ENCODE peak calls at places on chromosomes 5 and 9, in five cellular contexts. One of them, this sample, is unnamed.

GRCh38 chr5:33475706-33476105 is 34.9 kb downstream of the TARS1 start:
- DNase-seq in CD8-positive, alpha-beta T cell: no peak
- DNase-seq in OCI-LY7: no peak
- DNase-seq in tibial nerve: no peak
- DNase-seq in iPS DF 6.9: no peak
- DNase-seq in this sample: no peak

GRCh38 chr5:179668404-179668803 is 12.4 kb downstream of the CBY3 start:
- DNase-seq in CD8-positive, alpha-beta T cell: peak; percentile 51
- DNase-seq in tibial nerve: no peak
- DNase-seq in iPS DF 6.9: peak; percentile 71
- DNase-seq in OCI-LY7: peak; percentile 59
- DNase-seq in this sample: no peak

GRCh38 chr5:9437741-9438240 is 108.1 kb downstream of the SEMA5A start:
- DNase-seq in iPS DF 6.9: no peak
- DNase-seq in CD8-positive, alpha-beta T cell: no peak
- DNase-seq in tibial nerve: no peak
- DNase-seq in OCI-LY7: no peak
- DNase-seq in this sample: no peak

GRCh38 chr5:107864793-107865192 is 194.1 kb upstream of the EFNA5 start:
- DNase-seq in OCI-LY7: no peak
- DNase-seq in CD8-positive, alpha-beta T cell: no peak
- DNase-seq in iPS DF 6.9: no peak
- DNase-seq in tibial nerve: no peak
- DNase-seq in this sample: no peak

GRCh38 chr5:113128931-113129330 is 152.3 kb downstream of the DCP2 start:
- DNase-seq in iPS DF 6.9: no peak
- DNase-seq in OCI-LY7: no peak
- DNase-seq in tibial nerve: no peak
- DNase-seq in CD8-positive, alpha-beta T cell: no peak
- DNase-seq in this sample: no peak

GRCh38 chr5:57442080-57442839 is 40.4 kb downstream of the ACTBL2 start:
- DNase-seq in tibial nerve: no peak
- DNase-seq in CD8-positive, alpha-beta T cell: no peak
- DNase-seq in OCI-LY7: no peak
- DNase-seq in iPS DF 6.9: no peak
- DNase-seq in this sample: no peak

GRCh38 chr5:150179221-150179620 is 10.6 kb upstream of the SLC6A7 start:
- DNase-seq in iPS DF 6.9: no peak
- DNase-seq in CD8-positive, alpha-beta T cell: no peak
- DNase-seq in OCI-LY7: no peak
- DNase-seq in tibial nerve: no peak
- DNase-seq in this sample: no peak

GRCh38 chr5:61286446-61287132 is 45.5 kb upstream of the ZSWIM6 start:
- DNase-seq in CD8-positive, alpha-beta T cell: no peak
- DNase-seq in tibial nerve: no peak
- DNase-seq in OCI-LY7: no peak
- DNase-seq in iPS DF 6.9: no peak
- DNase-seq in this sample: no peak

GRCh38 chr5:170333161-170333909 is 35.8 kb upstream of the LCP2 start:
- DNase-seq in tibial nerve: no peak
- DNase-seq in OCI-LY7: no peak
- DNase-seq in iPS DF 6.9: no peak
- DNase-seq in CD8-positive, alpha-beta T cell: peak; percentile 73
- DNase-seq in this sample: peak; percentile 72

GRCh38 chr5:35538198-35538931 is 79.3 kb upstream of the SPEF2 start:
- DNase-seq in iPS DF 6.9: no peak
- DNase-seq in OCI-LY7: no peak
- DNase-seq in tibial nerve: no peak
- DNase-seq in CD8-positive, alpha-beta T cell: no peak
- DNase-seq in this sample: no peak

GRCh38 chr5:109743770-109744212 is 54.1 kb downstream of the MAN2A1 start:
- DNase-seq in tibial nerve: no peak
- DNase-seq in CD8-positive, alpha-beta T cell: no peak
- DNase-seq in iPS DF 6.9: no peak
- DNase-seq in OCI-LY7: no peak
- DNase-seq in this sample: no peak

GRCh38 chr9:87622936-87623335 is 103.0 kb upstream of the CTSL start:
- DNase-seq in CD8-positive, alpha-beta T cell: no peak
- DNase-seq in OCI-LY7: no peak
- DNase-seq in iPS DF 6.9: no peak
- DNase-seq in tibial nerve: no peak
- DNase-seq in this sample: no peak

GRCh38 chr5:86442036-86442435 is 175.7 kb upstream of the COX7C start:
- DNase-seq in tibial nerve: no peak
- DNase-seq in OCI-LY7: no peak
- DNase-seq in iPS DF 6.9: no peak
- DNase-seq in CD8-positive, alpha-beta T cell: no peak
- DNase-seq in this sample: no peak

GRCh38 chr5:154520861-154521453 is 42.9 kb upstream of the HAND1 start:
- DNase-seq in CD8-positive, alpha-beta T cell: no peak
- DNase-seq in tibial nerve: no peak
- DNase-seq in OCI-LY7: peak; percentile 21
- DNase-seq in iPS DF 6.9: peak; percentile 85
- DNase-seq in this sample: no peak

GRCh38 chr5:175002128-175002527 is 277.7 kb downstream of the MSX2 start:
- DNase-seq in OCI-LY7: no peak
- DNase-seq in iPS DF 6.9: no peak
- DNase-seq in tibial nerve: no peak
- DNase-seq in CD8-positive, alpha-beta T cell: no peak
- DNase-seq in this sample: no peak

GRCh38 chr9:126459546-126459945 is 132.9 kb downstream of the MVB12B start:
- DNase-seq in CD8-positive, alpha-beta T cell: no peak
- DNase-seq in tibial nerve: no peak
- DNase-seq in OCI-LY7: no peak
- DNase-seq in iPS DF 6.9: no peak
- DNase-seq in this sample: no peak

GRCh38 chr5:56183507-56183906 is 49.6 kb downstream of the ANKRD55 start:
- DNase-seq in iPS DF 6.9: no peak
- DNase-seq in tibial nerve: no peak
- DNase-seq in OCI-LY7: no peak
- DNase-seq in CD8-positive, alpha-beta T cell: no peak
- DNase-seq in this sample: no peak

GRCh38 chr5:113122053-113122452 is 145.5 kb downstream of the DCP2 start:
- DNase-seq in CD8-positive, alpha-beta T cell: no peak
- DNase-seq in iPS DF 6.9: no peak
- DNase-seq in tibial nerve: peak; percentile 30
- DNase-seq in OCI-LY7: no peak
- DNase-seq in this sample: no peak

GRCh38 chr5:321233-321725 is at the start of gene AHRR:
- DNase-seq in OCI-LY7: no peak
- DNase-seq in iPS DF 6.9: no peak
- DNase-seq in tibial nerve: no peak
- DNase-seq in CD8-positive, alpha-beta T cell: no peak
- DNase-seq in this sample: no peak

GRCh38 chr5:134541736-134542376 is 16.4 kb downstream of the JADE2 start:
- DNase-seq in tibial nerve: no peak
- DNase-seq in iPS DF 6.9: no peak
- DNase-seq in OCI-LY7: no peak
- DNase-seq in CD8-positive, alpha-beta T cell: no peak
- DNase-seq in this sample: peak; percentile 50

GRCh38 chr5:873328-873727 is 19.3 kb downstream of the BRD9 start:
- DNase-seq in iPS DF 6.9: no peak
- DNase-seq in CD8-positive, alpha-beta T cell: no peak
- DNase-seq in OCI-LY7: peak; percentile 50
- DNase-seq in tibial nerve: no peak
- DNase-seq in this sample: no peak

GRCh38 chr5:22621084-22621483 is 232.1 kb downstream of the CDH12 start:
- DNase-seq in iPS DF 6.9: peak; percentile 52
- DNase-seq in CD8-positive, alpha-beta T cell: no peak
- DNase-seq in OCI-LY7: no peak
- DNase-seq in tibial nerve: no peak
- DNase-seq in this sample: no peak

GRCh38 chr9:135068776-135069415 is 18.6 kb upstream of the OLFM1 start:
- DNase-seq in tibial nerve: peak; percentile 3
- DNase-seq in OCI-LY7: no peak
- DNase-seq in iPS DF 6.9: no peak
- DNase-seq in CD8-positive, alpha-beta T cell: no peak
- DNase-seq in this sample: peak; percentile 20

GRCh38 chr5:172830876-172831662 is 3.0 kb upstream of the ERGIC1 start:
- DNase-seq in iPS DF 6.9: no peak
- DNase-seq in tibial nerve: no peak
- DNase-seq in CD8-positive, alpha-beta T cell: no peak
- DNase-seq in OCI-LY7: no peak
- DNase-seq in this sample: no peak

GRCh38 chr5:160852049-160852448 is at the start of gene ATP10B:
- DNase-seq in tibial nerve: no peak
- DNase-seq in iPS DF 6.9: no peak
- DNase-seq in OCI-LY7: no peak
- DNase-seq in CD8-positive, alpha-beta T cell: no peak
- DNase-seq in this sample: no peak

GRCh38 chr9:127538849-127539258 is 73.2 kb upstream of the STXBP1 start:
- DNase-seq in CD8-positive, alpha-beta T cell: no peak
- DNase-seq in tibial nerve: no peak
- DNase-seq in OCI-LY7: no peak
- DNase-seq in iPS DF 6.9: no peak
- DNase-seq in this sample: no peak

GRCh38 chr5:61933787-61934626 is 372.0 kb upstream of the KIF2A start:
- DNase-seq in OCI-LY7: peak; percentile 11
- DNase-seq in iPS DF 6.9: peak; percentile 13
- DNase-seq in CD8-positive, alpha-beta T cell: no peak
- DNase-seq in tibial nerve: no peak
- DNase-seq in this sample: no peak

GRCh38 chr5:132059043-132059695 is 1.3 kb upstream of the IL3 start:
- DNase-seq in CD8-positive, alpha-beta T cell: peak; percentile 49
- DNase-seq in iPS DF 6.9: no peak
- DNase-seq in tibial nerve: no peak
- DNase-seq in OCI-LY7: no peak
- DNase-seq in this sample: peak; percentile 20

GRCh38 chr9:113955076-113955752 is 79.1 kb downstream of the ZNF618 start:
- DNase-seq in iPS DF 6.9: no peak
- DNase-seq in OCI-LY7: no peak
- DNase-seq in tibial nerve: no peak
- DNase-seq in CD8-positive, alpha-beta T cell: no peak
- DNase-seq in this sample: no peak

GRCh38 chr5:95644351-95645042 is 2.1 kb upstream of the RFESD start:
- DNase-seq in OCI-LY7: peak; percentile 74
- DNase-seq in CD8-positive, alpha-beta T cell: peak; percentile 56
- DNase-seq in tibial nerve: no peak
- DNase-seq in iPS DF 6.9: no peak
- DNase-seq in this sample: no peak

GRCh38 chr9:128455849-128456612 is at the start of gene ODF2:
- DNase-seq in tibial nerve: peak; percentile 95
- DNase-seq in CD8-positive, alpha-beta T cell: peak; percentile 99
- DNase-seq in iPS DF 6.9: peak; percentile 91
- DNase-seq in OCI-LY7: peak; percentile 98
- DNase-seq in this sample: peak; percentile 98

GRCh38 chr5:138694146-138694545 is 59.1 kb upstream of the CTNNA1 start:
- DNase-seq in tibial nerve: no peak
- DNase-seq in CD8-positive, alpha-beta T cell: no peak
- DNase-seq in OCI-LY7: no peak
- DNase-seq in iPS DF 6.9: no peak
- DNase-seq in this sample: no peak

GRCh38 chr5:148910686-148911361 is 84.4 kb downstream of the ADRB2 start:
- DNase-seq in CD8-positive, alpha-beta T cell: no peak
- DNase-seq in iPS DF 6.9: no peak
- DNase-seq in tibial nerve: peak; percentile 17
- DNase-seq in OCI-LY7: no peak
- DNase-seq in this sample: peak; percentile 83
- H3K4me1 ChIP-seq in CD8-positive, alpha-beta T cell: no peaks in the 10 kb centered on the region
- H3K4me1 ChIP-seq in iPS DF 6.9: peaks cover 2% of the 10 kb centered on the region
- H3K4me1 ChIP-seq in tibial nerve: no peaks in the 10 kb centered on the region
- H3K4me1 ChIP-seq in OCI-LY7: peaks cover 6% of the 10 kb centered on the region
- H3K4me1 ChIP-seq in this sample: peaks cover 12% of the 10 kb centered on the region

DNA sequence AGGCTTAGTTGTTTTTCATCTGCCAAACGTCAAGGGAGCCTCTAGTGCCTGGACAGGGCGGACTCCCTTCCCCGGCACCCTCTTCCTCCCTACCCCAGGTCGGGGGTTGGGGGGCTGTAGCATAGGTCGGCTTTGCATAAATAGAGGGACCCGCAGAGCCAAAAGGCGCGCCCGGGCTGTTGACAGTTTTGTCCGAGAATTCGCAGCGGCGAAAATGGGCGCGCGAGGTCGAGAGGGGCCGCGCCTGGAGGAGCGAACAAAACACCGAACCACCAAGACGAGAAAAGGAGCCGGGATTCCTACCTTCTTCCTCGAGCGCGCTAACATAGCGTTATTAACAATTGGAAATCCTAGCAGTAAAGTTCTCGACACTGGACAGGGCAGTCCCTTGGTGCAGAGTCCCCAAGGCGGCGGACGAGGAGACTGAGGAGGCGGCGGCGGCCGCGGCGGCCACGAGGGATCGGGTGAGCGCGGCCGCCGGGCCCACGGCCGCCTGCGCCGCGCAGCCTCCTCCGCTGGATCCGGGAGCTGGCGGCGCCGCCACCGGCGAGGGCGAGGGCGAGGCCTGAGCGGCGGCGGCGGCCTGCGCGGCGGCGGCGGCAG is 1.8 kb downstream of the FOXD1 start:
- DNase-seq in OCI-LY7: no peak
- DNase-seq in iPS DF 6.9: no peak
- DNase-seq in CD8-positive, alpha-beta T cell: no peak
- DNase-seq in tibial nerve: no peak
- DNase-seq in this sample: no peak
- H3K27ac ChIP-seq in OCI-LY7: no peak overlapping the region
- H3K27ac ChIP-seq in iPS DF 6.9: no peak overlapping the region
- H3K27ac ChIP-seq in CD8-positive, alpha-beta T cell: no peak overlapping the region
- H3K27ac ChIP-seq in tibial nerve: peak overlapping the region; percentile 50
- H3K27ac ChIP-seq in this sample: no peak overlapping the region

DNA sequence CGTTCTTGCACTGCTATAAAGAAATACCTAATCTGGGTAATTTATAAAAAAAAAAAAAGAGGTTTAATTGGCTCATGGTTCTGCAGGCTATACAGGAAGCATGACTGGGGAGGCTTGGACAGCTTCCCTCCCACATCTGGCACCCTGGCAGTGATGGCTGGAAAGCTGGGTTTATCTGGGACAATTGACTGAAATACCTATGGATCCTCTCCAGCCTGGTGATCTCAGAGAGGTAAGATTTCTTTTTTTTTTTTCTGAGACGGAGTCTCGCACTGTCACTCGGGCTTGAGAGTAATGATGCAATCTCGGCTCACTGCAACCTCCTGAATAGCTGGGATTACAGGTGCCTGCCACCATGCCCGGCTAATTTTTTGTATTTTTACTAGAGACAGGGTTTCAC is 22.7 kb upstream of the UGCG start:
- DNase-seq in OCI-LY7: no peak
- DNase-seq in CD8-positive, alpha-beta T cell: no peak
- DNase-seq in tibial nerve: no peak
- DNase-seq in iPS DF 6.9: no peak
- DNase-seq in this sample: no peak
- H3K4me1 ChIP-seq in OCI-LY7: no peaks in the 10 kb centered on the region
- H3K4me1 ChIP-seq in CD8-positive, alpha-beta T cell: no peaks in the 10 kb centered on the region
- H3K4me1 ChIP-seq in tibial nerve: no peaks in the 10 kb centered on the region
- H3K4me1 ChIP-seq in iPS DF 6.9: no peaks in the 10 kb centered on the region
- H3K4me1 ChIP-seq in this sample: no peaks in the 10 kb centered on the region

GRCh38 chr9:129548571-129549135 is 72.2 kb downstream of the C9orf50 start:
- DNase-seq in OCI-LY7: no peak
- DNase-seq in iPS DF 6.9: no peak
- DNase-seq in tibial nerve: no peak
- DNase-seq in CD8-positive, alpha-beta T cell: no peak
- DNase-seq in this sample: no peak

GRCh38 chr9:129551393-129551973 is 69.4 kb downstream of the C9orf50 start:
- DNase-seq in tibial nerve: no peak
- DNase-seq in iPS DF 6.9: no peak
- DNase-seq in OCI-LY7: no peak
- DNase-seq in CD8-positive, alpha-beta T cell: no peak
- DNase-seq in this sample: no peak

GRCh38 chr9:129549139-129549538 is 71.8 kb downstream of the C9orf50 start:
- DNase-seq in iPS DF 6.9: no peak
- DNase-seq in CD8-positive, alpha-beta T cell: no peak
- DNase-seq in OCI-LY7: no peak
- DNase-seq in tibial nerve: no peak
- DNase-seq in this sample: no peak

GRCh38 chr9:129549684-129550083 is 71.2 kb downstream of the C9orf50 start:
- DNase-seq in iPS DF 6.9: no peak
- DNase-seq in OCI-LY7: no peak
- DNase-seq in CD8-positive, alpha-beta T cell: no peak
- DNase-seq in tibial nerve: no peak
- DNase-seq in this sample: no peak

GRCh38 chr9:129550199-129550839 is 70.6 kb downstream of the C9orf50 start:
- DNase-seq in iPS DF 6.9: no peak
- DNase-seq in tibial nerve: peak; percentile 67
- DNase-seq in CD8-positive, alpha-beta T cell: no peak
- DNase-seq in OCI-LY7: no peak
- DNase-seq in this sample: peak; percentile 76
- H3K27ac ChIP-seq in iPS DF 6.9: no peak overlapping the region
- H3K27ac ChIP-seq in tibial nerve: peak overlapping the region; percentile 86
- H3K27ac ChIP-seq in CD8-positive, alpha-beta T cell: no peak overlapping the region
- H3K27ac ChIP-seq in OCI-LY7: no peak overlapping the region
- H3K27ac ChIP-seq in this sample: peak overlapping the region; percentile 67

This sample was measured in left lung.